ENCODE peak calls at places on chromosome 2, in seven cellular contexts. L is GM23338, E is Peyer's patch, K is right lobe of liver, H is prostate gland, I is neuronal stem cell, S is lower lobe of right lung. N is an unnamed sample.

GRCh38 chr2:4763009-4763408 is 929.2 kb upstream of the SOX11 start:
- DNase-seq in I (peak; percentile 57), L (peak; percentile 62), K (no peak), H (peak; percentile 9), S (no peak), E (no peak), N (peak; percentile 9)

GRCh38 chr2:181774601-181775179 is 94.4 kb upstream of the NEUROD1 start:
- DNase-seq in L (no peak), E (no peak), I (no peak), K (no peak), S (no peak), H (no peak), N (no peak)

GRCh38 chr2:7190587-7191320 is 273.5 kb downstream of the RNF144A start:
- DNase-seq in H (no peak), E (no peak), I (no peak), S (no peak), K (no peak), L (no peak), N (no peak)

GRCh38 chr2:1750270-1750934 is 6.1 kb upstream of the PXDN start:
- DNase-seq in K (no peak), E (no peak), H (no peak), S (no peak), L (no peak), I (no peak), N (no peak)

GRCh38 chr2:70956141-70956540 is 20.4 kb downstream of the ATP6V1B1 start:
- DNase-seq in I (no peak), S (no peak), K (no peak), H (no peak), L (no peak), E (no peak), N (no peak)

GRCh38 chr2:62627667-62628066 is 77.8 kb upstream of the EHBP1 start:
- DNase-seq in K (no peak), H (no peak), S (no peak), I (no peak), L (peak; percentile 50), E (no peak), N (no peak)

GRCh38 chr2:112134120-112134519 is 4.1 kb upstream of the FBLN7 start:
- DNase-seq in L (no peak), S (no peak), K (no peak), E (no peak), I (no peak), H (no peak), N (no peak)

GRCh38 chr2:190766581-190766980 is 114.0 kb upstream of the GLS start:
- DNase-seq in E (no peak), I (no peak), H (no peak), L (no peak), S (no peak), K (no peak), N (no peak)

GRCh38 chr2:173858297-173858731 is 106.9 kb downstream of the SP3 start:
- DNase-seq in S (no peak), L (no peak), K (no peak), I (no peak), E (no peak), H (no peak), N (no peak)

GRCh38 chr2:222576390-222577081 is 79.4 kb downstream of the FARSB start:
- DNase-seq in L (no peak), E (no peak), S (no peak), I (no peak), H (no peak), K (no peak), N (no peak)

GRCh38 chr2:75464348-75464946 is 96.3 kb downstream of the EVA1A start:
- DNase-seq in H (no peak), L (no peak), I (no peak), K (no peak), E (no peak), S (no peak), N (no peak)

GRCh38 chr2:67213270-67213670 is 183.9 kb upstream of the ETAA1 start:
- DNase-seq in E (no peak), K (no peak), L (peak; percentile 28), H (no peak), I (no peak), S (no peak), N (no peak)

GRCh38 chr2:211329421-211329820 is 773.0 kb downstream of the CPS1 start:
- DNase-seq in K (no peak), H (no peak), L (no peak), I (no peak), E (no peak), S (no peak), N (no peak)

GRCh38 chr2:55148269-55148668 is 83.8 kb downstream of the CLHC1 start:
- DNase-seq in I (no peak), S (no peak), H (no peak), E (no peak), L (no peak), K (no peak), N (no peak)

GRCh38 chr2:176768185-176768584 is 444.4 kb upstream of the HNRNPA3 start:
- DNase-seq in S (no peak), K (no peak), H (no peak), I (no peak), L (no peak), E (no peak), N (no peak)

DNA sequence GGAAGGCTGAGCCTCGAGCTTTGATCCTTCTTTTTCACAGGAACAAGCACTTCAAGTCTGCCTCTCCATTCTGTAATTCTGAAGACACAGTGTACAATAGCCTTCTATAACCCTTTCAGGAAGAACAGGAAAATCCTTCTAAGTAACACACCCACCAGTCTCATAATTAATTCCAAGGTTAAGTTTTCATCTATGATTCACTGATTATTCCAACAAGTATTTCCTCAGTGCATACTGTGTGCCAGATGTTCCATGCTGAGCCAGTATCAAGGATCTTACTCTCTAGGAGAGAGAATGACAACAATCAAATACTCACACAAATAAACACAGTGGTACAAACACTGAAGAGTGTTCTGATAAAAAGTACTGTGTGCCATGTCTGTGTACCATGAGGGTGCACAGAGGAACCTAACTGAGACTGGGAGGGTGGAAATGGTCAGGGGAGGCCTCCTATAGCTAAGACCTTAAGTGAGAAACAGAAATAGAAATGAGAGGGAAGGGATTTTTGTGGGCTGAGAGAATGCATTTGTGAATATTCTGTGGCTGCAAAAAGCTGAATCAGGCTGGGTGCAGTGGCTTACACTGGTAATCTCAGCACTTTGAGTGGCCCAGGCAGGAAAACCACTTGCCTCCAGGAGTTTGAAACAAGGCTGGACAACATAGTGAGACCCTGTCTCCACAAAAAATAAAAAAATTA is 7.3 kb upstream of the MTLN start:
- DNase-seq in S (no peak), E (no peak), L (no peak), K (no peak), H (no peak), I (no peak), N (no peak)
- H3K27ac ChIP-seq in S (no peak overlapping the region), E (no peak overlapping the region), L (no peak overlapping the region), K (no peak overlapping the region), H (no peak overlapping the region), I (no peak overlapping the region), N (no peak overlapping the region)

DNA sequence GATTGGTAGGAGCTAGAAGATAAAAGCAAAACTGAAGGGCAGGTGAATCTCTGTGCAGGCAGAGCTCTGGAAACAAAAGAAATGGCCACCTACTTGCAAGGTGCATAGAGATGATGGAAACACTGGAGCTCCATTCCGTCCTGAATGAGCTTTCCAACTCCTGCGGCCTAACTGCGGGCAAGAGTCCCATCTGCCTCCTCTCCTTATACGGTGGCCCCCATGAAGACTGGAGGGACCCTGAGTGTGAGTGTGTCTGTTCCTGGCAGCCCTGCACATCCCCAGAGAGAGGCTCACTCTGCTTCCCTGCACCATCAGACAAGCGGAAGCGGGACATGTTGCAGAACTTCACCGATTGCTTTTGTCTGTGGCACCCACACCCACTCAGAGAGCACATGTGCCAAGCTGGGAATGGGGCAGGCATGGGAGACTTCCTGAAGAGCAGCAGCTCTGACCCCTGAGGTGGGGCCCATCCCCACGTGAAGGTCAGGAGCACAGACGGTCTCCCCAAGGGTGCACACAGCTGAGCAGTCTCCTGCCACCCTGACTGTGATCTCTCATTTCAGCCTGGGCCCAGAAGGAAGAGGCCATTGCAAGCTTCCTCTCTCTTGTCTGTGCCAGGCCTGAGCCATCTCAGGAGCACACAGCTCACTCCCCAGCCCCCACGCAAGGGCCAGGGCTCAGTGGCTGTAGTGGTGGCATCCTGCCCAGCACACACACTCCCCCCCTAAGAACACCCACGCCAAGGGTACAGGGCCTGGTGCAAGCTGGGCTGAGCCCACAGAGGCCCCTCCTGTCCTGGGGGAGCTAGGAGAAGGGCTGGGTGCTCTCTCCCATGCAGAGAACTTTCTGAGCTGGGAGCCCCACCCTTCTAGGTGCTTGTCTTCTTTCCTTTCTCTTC is 75.3 kb downstream of the STPG4 start:
- DNase-seq in H (no peak), L (no peak), E (peak; percentile 58), I (no peak), S (peak; percentile 74), K (no peak), N (no peak)
- H3K27ac ChIP-seq in H (no peak overlapping the region), L (no peak overlapping the region), E (peak overlapping the region; percentile 81), I (no peak overlapping the region), S (peak overlapping the region; percentile 60), K (peak overlapping the region; percentile 78), N (peak overlapping the region; percentile 64)

DNA sequence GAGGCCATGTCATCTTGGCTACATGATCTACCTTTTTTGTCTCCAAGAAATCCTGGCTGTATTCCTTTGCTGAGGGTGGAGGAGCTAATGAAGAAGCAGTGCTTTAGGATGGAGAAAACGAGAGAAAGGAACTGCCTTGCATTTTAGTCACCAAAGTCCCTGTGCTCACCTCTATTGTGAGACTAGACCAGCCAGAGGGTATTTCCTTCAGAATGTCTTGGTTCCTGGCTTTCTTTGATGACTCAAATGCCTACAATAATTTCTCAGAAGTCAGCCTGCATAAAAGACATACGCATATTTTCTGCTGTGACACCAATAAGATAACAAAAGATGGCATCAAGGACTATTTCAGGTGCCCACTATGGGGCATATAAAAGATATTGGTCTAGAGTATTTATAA is 10.8 kb downstream of the SF3B6 start:
- DNase-seq in K (no peak), E (no peak), I (no peak), H (no peak), L (no peak), S (no peak), N (no peak)
- H3K27ac ChIP-seq in K (no peak overlapping the region), E (no peak overlapping the region), I (no peak overlapping the region), H (no peak overlapping the region), L (no peak overlapping the region), S (no peak overlapping the region), N (no peak overlapping the region)

GRCh38 chr2:230668939-230669303 is 43.7 kb upstream of the CAB39 start:
- DNase-seq in I (no peak), K (no peak), S (no peak), L (no peak), E (no peak), H (no peak), N (no peak)
- H3K27ac ChIP-seq in I (no peak overlapping the region), K (no peak overlapping the region), S (peak overlapping the region; percentile 70), L (no peak overlapping the region), E (no peak overlapping the region), H (no peak overlapping the region), N (no peak overlapping the region)

DNA sequence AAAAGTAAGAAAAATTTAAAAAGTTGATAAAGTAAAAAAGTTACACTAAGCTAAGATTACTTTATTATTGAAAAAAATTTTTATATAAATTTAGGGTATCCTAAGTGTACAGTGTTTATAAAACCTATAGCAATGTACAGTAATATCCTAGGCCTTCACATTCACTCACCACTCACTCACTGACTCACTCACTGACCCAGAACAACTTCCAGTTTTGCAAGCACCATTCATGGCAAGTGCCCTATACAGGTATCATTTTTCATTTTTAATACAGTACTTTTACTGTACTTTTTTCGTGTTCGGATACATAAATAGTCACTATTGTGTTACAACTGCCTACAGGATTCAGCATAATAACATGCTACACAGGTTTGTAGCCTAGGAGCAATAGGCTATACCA is 8.9 kb upstream of the THUMPD2 start:
- DNase-seq in L (no peak), I (no peak), H (no peak), K (no peak), S (no peak), E (no peak), N (no peak)
- H3K27ac ChIP-seq in L (no peak overlapping the region), I (no peak overlapping the region), H (no peak overlapping the region), K (no peak overlapping the region), S (no peak overlapping the region), E (no peak overlapping the region), N (no peak overlapping the region)

N was measured in caudate nucleus.